ENCODE peak calls at places on chromosomes 7 and 10, in ten cellular contexts. M is mucosa of descending colon; T is spleen; Z is dorsolateral prefrontal cortex; L is stimulated activated CD4-positive, alpha-beta T cell treated with anti-CD3 and anti-CD28 coated beads, Interleukin-12 subunit alpha, Interleukin-12 subunit beta, amount 100 ng/mL, for 24 hours; N is mesendoderm; S is suprapubic skin; A is CD4-positive, CD25-positive, alpha-beta regulatory T cell; R is natural killer cell; W is activated naive CD4-positive, alpha-beta T cell. G is an unnamed sample.
A peak's percentile ranks its signal among the peaks of the same experiment; 100 is the strongest.

GRCh38 chr7:73999664-74000420 is 28.1 kb upstream of the ELN start:
- DNase-seq in M (no peak), T (no peak), Z (no peak), L (no peak), N (no peak), S (no peak), A (no peak), R (no peak), W (no peak), G (no peak)

GRCh38 chr10:73039635-73040034 is 57.0 kb downstream of the P4HA1 start:
- DNase-seq in M (no peak), T (no peak), Z (no peak), L (no peak), N (no peak), S (no peak), A (no peak), R (no peak), W (no peak), G (no peak)

GRCh38 chr10:82814635-82815034 is 939.6 kb downstream of the NRG3 start:
- DNase-seq in M (no peak), T (no peak), Z (no peak), L (no peak), N (no peak), S (no peak), A (no peak), R (no peak), W (no peak), G (no peak)

GRCh38 chr7:80374321-80374720 is 137.5 kb downstream of the GNAT3 start:
- DNase-seq in M (no peak), T (no peak), Z (no peak), L (no peak), N (no peak), S (no peak), A (no peak), R (no peak), W (no peak), G (no peak)

GRCh38 chr7:151876112-151876898 is 610 bp downstream of the PRKAG2 start:
- DNase-seq in M (peak; percentile 91), T (peak; percentile 93), Z (peak; percentile 63), L (peak; percentile 69), N (peak; percentile 67), S (peak; percentile 92), A (peak; percentile 76), R (peak; percentile 52), W (peak; percentile 30), G (peak; percentile 53)

GRCh38 chr7:29488977-29489376 is 74.7 kb upstream of the PRR15 start:
- DNase-seq in M (no peak), T (no peak), Z (no peak), L (no peak), N (peak; percentile 49), S (no peak), A (no peak), R (no peak), W (no peak), G (no peak)

GRCh38 chr7:137975768-137976167 is 26.1 kb downstream of the CREB3L2 start:
- DNase-seq in M (no peak), T (no peak), Z (no peak), L (no peak), N (no peak), S (no peak), A (no peak), R (no peak), W (no peak), G (no peak)

GRCh38 chr10:45001382-45002148 is 842 bp downstream of the ZNF22 start:
- DNase-seq in M (peak; percentile 78), T (peak; percentile 89), Z (no peak), L (peak; percentile 32), N (peak; percentile 69), S (no peak), A (peak; percentile 70), R (peak; percentile 54), W (no peak), G (peak; percentile 58)

GRCh38 chr10:31656820-31657470 is 271.7 kb downstream of the ARHGAP12 start:
- DNase-seq in M (no peak), T (no peak), Z (no peak), L (no peak), N (no peak), S (no peak), A (no peak), R (no peak), W (no peak), G (no peak)

GRCh38 chr10:119412244-119412750 is 130.2 kb downstream of the RGS10 start:
- DNase-seq in M (peak; percentile 72), T (peak; percentile 84), Z (peak; percentile 36), L (no peak), N (no peak), S (no peak), A (no peak), R (no peak), W (no peak), G (no peak)

GRCh38 chr7:15476101-15476918 is 85.5 kb downstream of the AGMO start:
- DNase-seq in M (no peak), T (no peak), Z (no peak), L (no peak), N (no peak), S (no peak), A (no peak), R (no peak), W (no peak), G (no peak)

GRCh38 chr10:106513328-106513727 is 651.2 kb downstream of the SORCS1 start:
- DNase-seq in M (no peak), T (no peak), Z (peak; percentile 26), L (no peak), N (peak; percentile 14), S (no peak), A (no peak), R (no peak), W (no peak), G (no peak)

GRCh38 chr10:11165591-11166543 is 148.2 kb downstream of the CELF2 start:
- DNase-seq in M (peak; percentile 69), T (peak; percentile 90), Z (no peak), L (peak; percentile 51), N (peak; percentile 83), S (no peak), A (peak; percentile 91), R (peak; percentile 53), W (peak; percentile 28), G (peak; percentile 70)

GRCh38 chr10:88660593-88660884 is 3.7 kb upstream of the LIPF start:
- DNase-seq in M (no peak), T (no peak), Z (no peak), L (no peak), N (no peak), S (no peak), A (no peak), R (no peak), W (no peak), G (no peak)

GRCh38 chr7:7556852-7557251 is 9.8 kb upstream of the MIOS start:
- DNase-seq in M (peak; percentile 30), T (no peak), Z (no peak), L (no peak), N (no peak), S (no peak), A (no peak), R (no peak), W (no peak), G (no peak)

GRCh38 chr10:93827035-93827804 is 66.6 kb upstream of the SLC35G1 start:
- DNase-seq in M (no peak), T (no peak), Z (no peak), L (no peak), N (peak; percentile 51), S (no peak), A (peak; percentile 4), R (no peak), W (no peak), G (no peak)

GRCh38 chr7:159014297-159015062 is 130.2 kb downstream of the VIPR2 start:
- DNase-seq in M (peak; percentile 38), T (no peak), Z (no peak), L (no peak), N (no peak), S (no peak), A (no peak), R (no peak), W (no peak), G (no peak)

GRCh38 chr7:154503962-154504550 is 451.9 kb downstream of the DPP6 start:
- DNase-seq in M (no peak), T (no peak), Z (no peak), L (no peak), N (peak; percentile 38), S (no peak), A (peak; percentile 46), R (no peak), W (no peak), G (peak; percentile 24)

GRCh38 chr7:24722386-24723177 is 34.7 kb downstream of the GSDME start:
- DNase-seq in M (no peak), T (peak; percentile 74), Z (peak; percentile 54), L (no peak), N (peak; percentile 78), S (no peak), A (no peak), R (no peak), W (no peak), G (no peak)

GRCh38 chr7:99123571-99124033 is 20.3 kb downstream of the SMURF1 start:
- DNase-seq in M (no peak), T (no peak), Z (no peak), L (no peak), N (no peak), S (no peak), A (no peak), R (no peak), W (no peak), G (no peak)

GRCh38 chr10:71804067-71804466 is 30.7 kb upstream of the VSIR start:
- DNase-seq in M (no peak), T (peak; percentile 11), Z (peak; percentile 35), L (no peak), N (no peak), S (no peak), A (no peak), R (no peak), W (no peak), G (no peak)

GRCh38 chr10:79595510-79595909 is 15.2 kb upstream of the SFTPA1 start:
- DNase-seq in M (no peak), T (no peak), Z (no peak), L (no peak), N (no peak), S (no peak), A (no peak), R (no peak), W (no peak), G (no peak)

GRCh38 chr10:129631870-129632623 is 165.0 kb downstream of the MGMT start:
- DNase-seq in M (no peak), T (no peak), Z (no peak), L (no peak), N (no peak), S (no peak), A (no peak), R (no peak), W (no peak), G (no peak)

GRCh38 chr7:116809636-116810266 is 52.6 kb upstream of the CAPZA2 start:
- DNase-seq in M (no peak), T (no peak), Z (no peak), L (no peak), N (peak; percentile 75), S (no peak), A (peak; percentile 66), R (no peak), W (no peak), G (peak; percentile 30)

GRCh38 chr10:49625411-49625810 is 11.6 kb downstream of the CHAT start:
- DNase-seq in M (no peak), T (peak; percentile 60), Z (no peak), L (no peak), N (no peak), S (peak; percentile 76), A (no peak), R (no peak), W (no peak), G (no peak)

GRCh38 chr10:34526758-34527730 is 288.1 kb downstream of the PARD3 start:
- DNase-seq in M (no peak), T (no peak), Z (no peak), L (no peak), N (peak; percentile 99), S (no peak), A (no peak), R (no peak), W (no peak), G (no peak)

GRCh38 chr7:88789480-88790064 is 6.0 kb downstream of the TEX47 start:
- DNase-seq in M (no peak), T (no peak), Z (no peak), L (no peak), N (peak; percentile 6), S (no peak), A (peak; percentile 4), R (no peak), W (no peak), G (peak; percentile 3)

GRCh38 chr10:3417096-3417495 is 244.5 kb upstream of the PITRM1 start:
- DNase-seq in M (no peak), T (no peak), Z (no peak), L (no peak), N (no peak), S (no peak), A (no peak), R (no peak), W (no peak), G (no peak)